ENCODE peak calls at places on chromosome 1, in nine cellular contexts. One of them, this sample, is unnamed.

GRCh38 chr1:4963251-4963650 is 308.8 kb downstream of the AJAP1 start:
- DNase-seq in CD8-positive, alpha-beta T cell: no peak
- DNase-seq in heart left ventricle: no peak
- DNase-seq in body of pancreas: no peak
- DNase-seq in spleen: no peak
- DNase-seq in tibial nerve: no peak
- DNase-seq in AG04449: no peak
- DNase-seq in neural crest cell: no peak
- DNase-seq in left ventricle myocardium inferior: no peak
- DNase-seq in this sample: no peak

GRCh38 chr1:13766906-13767564 is 67.0 kb downstream of the PRDM2 start:
- DNase-seq in neural crest cell: no peak
- DNase-seq in CD8-positive, alpha-beta T cell: no peak
- DNase-seq in tibial nerve: no peak
- DNase-seq in left ventricle myocardium inferior: no peak
- DNase-seq in AG04449: no peak
- DNase-seq in spleen: no peak
- DNase-seq in body of pancreas: no peak
- DNase-seq in heart left ventricle: no peak
- DNase-seq in this sample: no peak

GRCh38 chr1:66251521-66251920 is 282.4 kb upstream of the SGIP1 start:
- DNase-seq in heart left ventricle: no peak
- DNase-seq in AG04449: no peak
- DNase-seq in left ventricle myocardium inferior: no peak
- DNase-seq in tibial nerve: no peak
- DNase-seq in spleen: no peak
- DNase-seq in CD8-positive, alpha-beta T cell: no peak
- DNase-seq in body of pancreas: no peak
- DNase-seq in neural crest cell: no peak
- DNase-seq in this sample: no peak

GRCh38 chr1:205925730-205926129 is 17.5 kb downstream of the SLC26A9 start:
- DNase-seq in neural crest cell: no peak
- DNase-seq in AG04449: peak; percentile 64
- DNase-seq in CD8-positive, alpha-beta T cell: no peak
- DNase-seq in spleen: no peak
- DNase-seq in left ventricle myocardium inferior: no peak
- DNase-seq in tibial nerve: no peak
- DNase-seq in heart left ventricle: no peak
- DNase-seq in body of pancreas: no peak
- DNase-seq in this sample: no peak

GRCh38 chr1:24159366-24159765 is 16.4 kb upstream of the IL22RA1 start:
- DNase-seq in body of pancreas: no peak
- DNase-seq in neural crest cell: no peak
- DNase-seq in left ventricle myocardium inferior: no peak
- DNase-seq in AG04449: no peak
- DNase-seq in heart left ventricle: no peak
- DNase-seq in tibial nerve: no peak
- DNase-seq in CD8-positive, alpha-beta T cell: no peak
- DNase-seq in spleen: no peak
- DNase-seq in this sample: no peak

GRCh38 chr1:24692351-24692980 is 49.4 kb downstream of the SRRM1 start:
- DNase-seq in left ventricle myocardium inferior: no peak
- DNase-seq in tibial nerve: no peak
- DNase-seq in spleen: no peak
- DNase-seq in heart left ventricle: no peak
- DNase-seq in AG04449: no peak
- DNase-seq in body of pancreas: no peak
- DNase-seq in neural crest cell: no peak
- DNase-seq in CD8-positive, alpha-beta T cell: no peak
- DNase-seq in this sample: no peak

GRCh38 chr1:42936309-42937078 is 22.2 kb downstream of the SLC2A1 start:
- DNase-seq in spleen: peak; percentile 81
- DNase-seq in heart left ventricle: no peak
- DNase-seq in neural crest cell: no peak
- DNase-seq in tibial nerve: peak; percentile 74
- DNase-seq in CD8-positive, alpha-beta T cell: peak; percentile 67
- DNase-seq in AG04449: no peak
- DNase-seq in left ventricle myocardium inferior: no peak
- DNase-seq in body of pancreas: peak; percentile 5
- DNase-seq in this sample: no peak

GRCh38 chr1:156118175-156118868 is 3.8 kb downstream of the LMNA start:
- DNase-seq in spleen: no peak
- DNase-seq in AG04449: no peak
- DNase-seq in tibial nerve: peak; percentile 62
- DNase-seq in neural crest cell: no peak
- DNase-seq in CD8-positive, alpha-beta T cell: no peak
- DNase-seq in heart left ventricle: peak; percentile 74
- DNase-seq in body of pancreas: peak; percentile 87
- DNase-seq in left ventricle myocardium inferior: peak; percentile 75
- DNase-seq in this sample: peak; percentile 90

GRCh38 chr1:169363046-169363756 is 4.4 kb downstream of the NME7 start:
- DNase-seq in CD8-positive, alpha-beta T cell: peak; percentile 31
- DNase-seq in AG04449: peak; percentile 72
- DNase-seq in neural crest cell: no peak
- DNase-seq in tibial nerve: no peak
- DNase-seq in spleen: no peak
- DNase-seq in heart left ventricle: no peak
- DNase-seq in body of pancreas: no peak
- DNase-seq in left ventricle myocardium inferior: no peak
- DNase-seq in this sample: no peak

DNA sequence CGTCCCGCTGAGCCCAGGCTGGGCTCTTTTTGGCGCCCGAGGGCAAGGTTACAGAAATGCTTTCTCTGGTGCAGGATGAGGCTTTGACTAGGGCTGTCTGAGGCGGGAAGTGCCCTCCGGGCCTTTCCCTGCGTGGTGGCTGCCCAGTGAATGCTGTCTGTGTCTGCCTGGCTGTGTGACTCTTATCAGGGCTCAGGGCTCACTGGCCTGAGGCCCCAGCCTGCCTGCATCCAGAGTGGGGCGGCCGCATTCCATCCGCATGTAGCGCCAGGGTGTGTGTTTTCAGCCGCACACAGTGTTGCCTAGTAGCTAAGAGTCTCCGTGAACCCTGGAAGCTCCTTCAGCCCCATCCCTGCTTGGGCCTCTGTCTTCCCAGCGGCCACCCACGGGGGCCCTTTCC is 59.1 kb downstream of the FAAP20 start:
- DNase-seq in AG04449: peak; percentile 41
- DNase-seq in spleen: peak; percentile 80
- DNase-seq in CD8-positive, alpha-beta T cell: no peak
- DNase-seq in neural crest cell: peak; percentile 67
- DNase-seq in heart left ventricle: peak; percentile 79
- DNase-seq in body of pancreas: peak; percentile 41
- DNase-seq in tibial nerve: no peak
- DNase-seq in left ventricle myocardium inferior: peak; percentile 77
- DNase-seq in this sample: no peak
- TF ChIP-seq CTCF in AG04449: no peak
- TF ChIP-seq CTCF in spleen: no peak
- TF ChIP-seq CTCF in CD8-positive, alpha-beta T cell: no peak
- TF ChIP-seq CTCF in neural crest cell: no peak
- TF ChIP-seq CTCF in heart left ventricle: no peak
- TF ChIP-seq CTCF in body of pancreas: no peak
- TF ChIP-seq CTCF in tibial nerve: no peak
- TF ChIP-seq CTCF in left ventricle myocardium inferior: no peak
- TF ChIP-seq CTCF in this sample: no peak

GRCh38 chr1:115624859-115625258 is 16.9 kb upstream of the VANGL1 start:
- DNase-seq in tibial nerve: no peak
- DNase-seq in CD8-positive, alpha-beta T cell: no peak
- DNase-seq in neural crest cell: no peak
- DNase-seq in body of pancreas: no peak
- DNase-seq in AG04449: no peak
- DNase-seq in left ventricle myocardium inferior: no peak
- DNase-seq in heart left ventricle: no peak
- DNase-seq in spleen: no peak
- DNase-seq in this sample: no peak
- TF ChIP-seq CTCF in tibial nerve: no peak
- TF ChIP-seq CTCF in CD8-positive, alpha-beta T cell: no peak
- TF ChIP-seq CTCF in neural crest cell: no peak
- TF ChIP-seq CTCF in body of pancreas: no peak
- TF ChIP-seq CTCF in AG04449: no peak
- TF ChIP-seq CTCF in left ventricle myocardium inferior: no peak
- TF ChIP-seq CTCF in heart left ventricle: no peak
- TF ChIP-seq CTCF in spleen: no peak
- TF ChIP-seq CTCF in this sample: no peak

GRCh38 chr1:6077919-6078318 is 32.2 kb downstream of the KCNAB2 start:
- DNase-seq in CD8-positive, alpha-beta T cell: no peak
- DNase-seq in spleen: no peak
- DNase-seq in left ventricle myocardium inferior: no peak
- DNase-seq in tibial nerve: no peak
- DNase-seq in neural crest cell: no peak
- DNase-seq in body of pancreas: no peak
- DNase-seq in heart left ventricle: no peak
- DNase-seq in AG04449: no peak
- DNase-seq in this sample: no peak

GRCh38 chr1:6083385-6083784 is 37.7 kb downstream of the KCNAB2 start:
- DNase-seq in heart left ventricle: no peak
- DNase-seq in AG04449: no peak
- DNase-seq in body of pancreas: no peak
- DNase-seq in tibial nerve: no peak
- DNase-seq in left ventricle myocardium inferior: no peak
- DNase-seq in neural crest cell: no peak
- DNase-seq in spleen: no peak
- DNase-seq in CD8-positive, alpha-beta T cell: no peak
- DNase-seq in this sample: no peak

GRCh38 chr1:6082430-6082971 is 36.8 kb downstream of the KCNAB2 start:
- DNase-seq in heart left ventricle: no peak
- DNase-seq in AG04449: no peak
- DNase-seq in spleen: no peak
- DNase-seq in CD8-positive, alpha-beta T cell: no peak
- DNase-seq in left ventricle myocardium inferior: no peak
- DNase-seq in body of pancreas: no peak
- DNase-seq in tibial nerve: no peak
- DNase-seq in neural crest cell: peak; percentile 16
- DNase-seq in this sample: no peak

GRCh38 chr1:6081901-6082300 is 36.2 kb downstream of the KCNAB2 start:
- DNase-seq in AG04449: no peak
- DNase-seq in tibial nerve: no peak
- DNase-seq in left ventricle myocardium inferior: no peak
- DNase-seq in neural crest cell: no peak
- DNase-seq in heart left ventricle: no peak
- DNase-seq in CD8-positive, alpha-beta T cell: no peak
- DNase-seq in spleen: no peak
- DNase-seq in body of pancreas: no peak
- DNase-seq in this sample: no peak

DNA sequence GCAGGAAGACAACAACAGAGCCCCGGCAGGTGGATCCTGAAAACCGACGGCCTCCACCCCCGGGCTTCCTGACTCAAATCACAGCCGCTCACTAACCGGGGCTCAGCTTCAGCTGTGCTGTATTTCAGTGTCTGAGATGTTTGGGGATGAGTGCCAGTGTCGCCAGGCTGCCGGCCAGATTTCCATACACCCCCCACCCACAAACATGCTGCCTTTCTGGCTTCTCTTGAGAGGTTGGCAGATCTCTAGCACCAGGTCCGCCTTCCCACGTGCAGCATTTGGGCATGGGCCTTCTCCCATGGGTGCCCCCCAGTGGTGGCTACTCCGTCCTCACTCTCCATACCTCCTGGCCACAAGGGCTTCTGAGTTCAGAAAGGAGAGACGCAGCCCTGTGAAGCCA is 34.8 kb downstream of the KCNAB2 start:
- DNase-seq in AG04449: no peak
- DNase-seq in CD8-positive, alpha-beta T cell: no peak
- DNase-seq in heart left ventricle: no peak
- DNase-seq in left ventricle myocardium inferior: no peak
- DNase-seq in spleen: no peak
- DNase-seq in body of pancreas: no peak
- DNase-seq in neural crest cell: no peak
- DNase-seq in tibial nerve: no peak
- DNase-seq in this sample: no peak
- TF ChIP-seq CTCF in AG04449: peak; percentile 29
- TF ChIP-seq CTCF in CD8-positive, alpha-beta T cell: no peak
- TF ChIP-seq CTCF in heart left ventricle: peak; percentile 41
- TF ChIP-seq CTCF in left ventricle myocardium inferior: peak; percentile 56
- TF ChIP-seq CTCF in spleen: no peak
- TF ChIP-seq CTCF in body of pancreas: no peak
- TF ChIP-seq CTCF in neural crest cell: no peak
- TF ChIP-seq CTCF in tibial nerve: no peak
- TF ChIP-seq CTCF in this sample: no peak

GRCh38 chr1:107096690-107097089 is 40.2 kb downstream of the PRMT6 start:
- DNase-seq in spleen: no peak
- DNase-seq in left ventricle myocardium inferior: no peak
- DNase-seq in tibial nerve: no peak
- DNase-seq in AG04449: no peak
- DNase-seq in CD8-positive, alpha-beta T cell: no peak
- DNase-seq in body of pancreas: no peak
- DNase-seq in heart left ventricle: no peak
- DNase-seq in neural crest cell: no peak
- DNase-seq in this sample: no peak

GRCh38 chr1:107091418-107091817 is 34.9 kb downstream of the PRMT6 start:
- DNase-seq in left ventricle myocardium inferior: no peak
- DNase-seq in heart left ventricle: no peak
- DNase-seq in neural crest cell: no peak
- DNase-seq in spleen: no peak
- DNase-seq in CD8-positive, alpha-beta T cell: no peak
- DNase-seq in AG04449: no peak
- DNase-seq in tibial nerve: no peak
- DNase-seq in body of pancreas: no peak
- DNase-seq in this sample: no peak

GRCh38 chr1:107093385-107093784 is 36.9 kb downstream of the PRMT6 start:
- DNase-seq in AG04449: no peak
- DNase-seq in CD8-positive, alpha-beta T cell: no peak
- DNase-seq in body of pancreas: no peak
- DNase-seq in neural crest cell: no peak
- DNase-seq in heart left ventricle: no peak
- DNase-seq in tibial nerve: no peak
- DNase-seq in spleen: no peak
- DNase-seq in left ventricle myocardium inferior: no peak
- DNase-seq in this sample: no peak
- TF ChIP-seq CTCF in AG04449: no peak
- TF ChIP-seq CTCF in CD8-positive, alpha-beta T cell: no peak
- TF ChIP-seq CTCF in body of pancreas: no peak
- TF ChIP-seq CTCF in neural crest cell: no peak
- TF ChIP-seq CTCF in heart left ventricle: no peak
- TF ChIP-seq CTCF in tibial nerve: no peak
- TF ChIP-seq CTCF in spleen: no peak
- TF ChIP-seq CTCF in left ventricle myocardium inferior: no peak
- TF ChIP-seq CTCF in this sample: no peak

This sample was measured in right lobe of liver.